ENCODE peak calls at places on chromosomes 4 and X, in four cellular contexts. One of them, this sample, is unnamed.

GRCh38 chr4:106301393-106302084 is 14.5 kb downstream of the TBCK start:
- DNase-seq in GM12878: no peak
- DNase-seq in spleen: no peak
- DNase-seq in IMR-90: peak; percentile 3
- DNase-seq in this sample: no peak

GRCh38 chr4:184309241-184310170 is 91.8 kb upstream of the ENPP6 start:
- DNase-seq in GM12878: no peak
- DNase-seq in spleen: no peak
- DNase-seq in IMR-90: no peak
- DNase-seq in this sample: no peak

GRCh38 chr4:89161841-89162240 is 50.5 kb downstream of the TIGD2 start:
- DNase-seq in GM12878: no peak
- DNase-seq in spleen: no peak
- DNase-seq in IMR-90: peak; percentile 6
- DNase-seq in this sample: no peak

GRCh38 chr4:124423160-124423559 is 289.4 kb downstream of the ANKRD50 start:
- DNase-seq in GM12878: no peak
- DNase-seq in spleen: no peak
- DNase-seq in IMR-90: peak; percentile 65
- DNase-seq in this sample: no peak

GRCh38 chrX:109880629-109881028 is 122.3 kb upstream of the TMEM164 start:
- DNase-seq in GM12878: peak; percentile 39
- DNase-seq in spleen: no peak
- DNase-seq in IMR-90: no peak
- DNase-seq in this sample: no peak

GRCh38 chr4:149371021-149371420 is 444.6 kb downstream of the IQCM start:
- DNase-seq in GM12878: no peak
- DNase-seq in spleen: no peak
- DNase-seq in IMR-90: peak; percentile 63
- DNase-seq in this sample: peak; percentile 24

GRCh38 chrX:150446151-150446550 is 83.0 kb downstream of the MAMLD1 start:
- DNase-seq in GM12878: no peak
- DNase-seq in spleen: no peak
- DNase-seq in IMR-90: no peak
- DNase-seq in this sample: no peak

GRCh38 chrX:11273544-11273943 is 19.7 kb upstream of the AMELX start:
- DNase-seq in GM12878: no peak
- DNase-seq in spleen: no peak
- DNase-seq in IMR-90: peak; percentile 53
- DNase-seq in this sample: no peak

GRCh38 chrX:16788477-16788876 is 2.2 kb downstream of the TXLNG start:
- DNase-seq in GM12878: no peak
- DNase-seq in spleen: no peak
- DNase-seq in IMR-90: no peak
- DNase-seq in this sample: no peak

GRCh38 chr4:85420831-85421230 is 54.1 kb upstream of the ARHGAP24 start:
- DNase-seq in GM12878: no peak
- DNase-seq in spleen: no peak
- DNase-seq in IMR-90: no peak
- DNase-seq in this sample: peak; percentile 88

GRCh38 chr4:175290401-175290800 is 372.2 kb downstream of the ADAM29 start:
- DNase-seq in GM12878: no peak
- DNase-seq in spleen: no peak
- DNase-seq in IMR-90: peak; percentile 64
- DNase-seq in this sample: no peak

GRCh38 chr4:4871267-4872147 is 12.0 kb downstream of the MSX1 start:
- DNase-seq in GM12878: no peak
- DNase-seq in spleen: no peak
- DNase-seq in IMR-90: no peak
- DNase-seq in this sample: no peak

GRCh38 chrX:37658352-37659030 is 27.1 kb upstream of the XK start:
- DNase-seq in GM12878: no peak
- DNase-seq in spleen: no peak
- DNase-seq in IMR-90: no peak
- DNase-seq in this sample: no peak

GRCh38 chr4:18566970-18567799 is 545.6 kb upstream of the LCORL start:
- DNase-seq in GM12878: no peak
- DNase-seq in spleen: no peak
- DNase-seq in IMR-90: no peak
- DNase-seq in this sample: no peak

GRCh38 chr4:169185133-169185956 is 85.4 kb downstream of the SH3RF1 start:
- DNase-seq in GM12878: no peak
- DNase-seq in spleen: no peak
- DNase-seq in IMR-90: no peak
- DNase-seq in this sample: no peak

GRCh38 chrX:123550829-123551228 is 182.0 kb downstream of the THOC2 start:
- DNase-seq in GM12878: no peak
- DNase-seq in spleen: no peak
- DNase-seq in IMR-90: no peak
- DNase-seq in this sample: no peak

GRCh38 chrX:8955521-8955920 is 78.4 kb downstream of the FAM9B start:
- DNase-seq in GM12878: no peak
- DNase-seq in spleen: no peak
- DNase-seq in IMR-90: no peak
- DNase-seq in this sample: peak; percentile 13

GRCh38 chr4:67871867-67872266 is 11.9 kb downstream of the TMPRSS11D start:
- DNase-seq in GM12878: no peak
- DNase-seq in spleen: no peak
- DNase-seq in IMR-90: peak; percentile 61
- DNase-seq in this sample: no peak

GRCh38 chrX:12771445-12772069 is 19.7 kb upstream of the PRPS2 start:
- DNase-seq in GM12878: peak; percentile 20
- DNase-seq in spleen: peak; percentile 93
- DNase-seq in IMR-90: peak; percentile 31
- DNase-seq in this sample: peak; percentile 62
- TF ChIP-seq CTCF in GM12878: peak; percentile 94
- TF ChIP-seq CTCF in spleen: peak; percentile 48
- TF ChIP-seq CTCF in IMR-90: peak; percentile 75
- TF ChIP-seq CTCF in this sample: peak; percentile 4

DNA sequence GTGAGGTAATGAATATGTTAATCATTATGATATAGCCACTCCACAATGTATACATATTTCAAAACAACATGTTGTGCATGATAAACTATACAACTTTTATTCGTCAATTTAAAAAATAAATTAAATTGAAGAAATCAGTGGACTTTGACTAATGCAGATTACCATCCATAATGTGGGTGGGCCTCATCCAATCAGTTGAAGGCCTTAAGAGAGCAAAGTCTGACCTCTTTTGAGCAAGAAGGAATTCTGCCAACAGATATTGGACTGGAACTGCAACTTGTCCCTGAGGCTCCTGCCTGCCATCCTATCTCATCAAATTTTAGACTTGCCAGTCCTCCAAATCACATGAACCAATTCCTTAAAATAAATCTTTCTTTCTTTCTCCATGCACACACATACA is 57.4 kb upstream of the SLC16A2 start:
- DNase-seq in GM12878: no peak
- DNase-seq in spleen: no peak
- DNase-seq in IMR-90: no peak
- DNase-seq in this sample: no peak
- TF ChIP-seq POLR2A in GM12878: no peak
- TF ChIP-seq POLR2A in spleen: no peak
- TF ChIP-seq POLR2A in IMR-90: no peak
- TF ChIP-seq POLR2A in this sample: no peak

GRCh38 chr4:97911236-97911906 is 231.9 kb downstream of the STPG2 start:
- DNase-seq in GM12878: no peak
- DNase-seq in spleen: peak; percentile 67
- DNase-seq in IMR-90: no peak
- DNase-seq in this sample: no peak

GRCh38 chr4:97912151-97912550 is 231.1 kb downstream of the STPG2 start:
- DNase-seq in GM12878: no peak
- DNase-seq in spleen: no peak
- DNase-seq in IMR-90: no peak
- DNase-seq in this sample: no peak

GRCh38 chr4:97910005-97910404 is 233.3 kb downstream of the STPG2 start:
- DNase-seq in GM12878: no peak
- DNase-seq in spleen: no peak
- DNase-seq in IMR-90: no peak
- DNase-seq in this sample: no peak
- TF ChIP-seq CTCF in GM12878: peak; percentile 3
- TF ChIP-seq CTCF in spleen: no peak
- TF ChIP-seq CTCF in IMR-90: no peak
- TF ChIP-seq CTCF in this sample: no peak

GRCh38 chr4:86593726-86594558 is at the start of gene PTPN13:
- DNase-seq in GM12878: peak; percentile 84
- DNase-seq in spleen: peak; percentile 94
- DNase-seq in IMR-90: peak; percentile 98
- DNase-seq in this sample: peak; percentile 99
- TF ChIP-seq POLR2A in GM12878: peak; percentile 79
- TF ChIP-seq POLR2A in spleen: no peak
- TF ChIP-seq POLR2A in IMR-90: peak; percentile 86
- TF ChIP-seq POLR2A in this sample: peak; percentile 74

GRCh38 chrX:115332832-115333231 is 43.3 kb downstream of the LUZP4 start:
- DNase-seq in GM12878: no peak
- DNase-seq in spleen: no peak
- DNase-seq in IMR-90: no peak
- DNase-seq in this sample: no peak

GRCh38 chrX:115333446-115333845 is 43.9 kb downstream of the LUZP4 start:
- DNase-seq in GM12878: no peak
- DNase-seq in spleen: no peak
- DNase-seq in IMR-90: peak; percentile 7
- DNase-seq in this sample: no peak

GRCh38 chrX:115330498-115331138 is 41.1 kb downstream of the LUZP4 start:
- DNase-seq in GM12878: peak; percentile 40
- DNase-seq in spleen: no peak
- DNase-seq in IMR-90: peak; percentile 76
- DNase-seq in this sample: peak; percentile 26
- TF ChIP-seq CTCF in GM12878: peak; percentile 86
- TF ChIP-seq CTCF in spleen: peak; percentile 76
- TF ChIP-seq CTCF in IMR-90: peak; percentile 87
- TF ChIP-seq CTCF in this sample: peak; percentile 62

GRCh38 chr4:69831646-69832325 is 28.2 kb downstream of the SULT1E1 start:
- DNase-seq in GM12878: peak; percentile 59
- DNase-seq in spleen: peak; percentile 82
- DNase-seq in IMR-90: no peak
- DNase-seq in this sample: no peak
- TF ChIP-seq POLR2A in GM12878: peak; percentile 55
- TF ChIP-seq POLR2A in spleen: no peak
- TF ChIP-seq POLR2A in IMR-90: no peak
- TF ChIP-seq POLR2A in this sample: no peak